ENCODE peak calls at places on chromosomes 7 and 10, in nine cellular contexts. K, U, C, F, V, Z, S, B and R are unnamed samples.

GRCh38 chr7:134703781-134704180 is 57.1 kb downstream of the BPGM start:
- DNase-seq in K (no peak), U (no peak), C (no peak), F (no peak), V (no peak), Z (no peak), S (no peak), B (no peak), R (no peak)

GRCh38 chr7:39709768-39710291 is 86.5 kb downstream of the RALA start:
- DNase-seq in K (no peak), U (no peak), C (peak), F (peak), V (peak), Z (peak), S (no peak), B (no peak), R (no peak)

GRCh38 chr10:30583778-30584415 is 45.7 kb downstream of the LYZL2 start:
- DNase-seq in K (no peak), U (peak), C (peak), F (peak), V (peak), Z (peak), S (peak), B (no peak), R (no peak)

GRCh38 chr7:157974678-157975230 is 612.9 kb downstream of the PTPRN2 start:
- DNase-seq in K (no peak), U (no peak), C (no peak), F (no peak), V (no peak), Z (no peak), S (no peak), B (no peak), R (no peak)

GRCh38 chr7:157139142-157140117 is 704 bp downstream of the UBE3C start:
- DNase-seq in K (peak), U (peak), C (no peak), F (peak), V (peak), Z (no peak), S (peak), B (peak), R (no peak)

GRCh38 chr10:30857803-30858202 is 173.9 kb downstream of the ZNF438 start:
- DNase-seq in K (no peak), U (no peak), C (peak), F (no peak), V (peak), Z (no peak), S (peak), B (no peak), R (no peak)

GRCh38 chr10:7956508-7956907 is 98.0 kb upstream of the GATA3 start:
- DNase-seq in K (no peak), U (no peak), C (no peak), F (no peak), V (no peak), Z (no peak), S (no peak), B (no peak), R (no peak)

GRCh38 chr10:72335394-72336258 is 19.1 kb downstream of the DNAJB12 start:
- DNase-seq in K (peak), U (peak), C (no peak), F (no peak), V (peak), Z (no peak), S (peak), B (no peak), R (no peak)

GRCh38 chr10:43395571-43396060 is 13.4 kb downstream of the HNRNPF start:
- DNase-seq in K (peak), U (peak), C (peak), F (no peak), V (peak), Z (peak), S (no peak), B (no peak), R (no peak)

GRCh38 chr10:33381897-33382578 is 47.6 kb upstream of the NRP1 start:
- DNase-seq in K (no peak), U (no peak), C (no peak), F (no peak), V (peak), Z (no peak), S (peak), B (no peak), R (no peak)

GRCh38 chr7:116392806-116393205 is 106.7 kb upstream of the CAV2 start:
- DNase-seq in K (no peak), U (no peak), C (no peak), F (no peak), V (no peak), Z (no peak), S (no peak), B (no peak), R (no peak)

GRCh38 chr10:119029613-119030420 is at the start of gene NANOS1:
- DNase-seq in K (no peak), U (peak), C (no peak), F (peak), V (peak), Z (peak), S (no peak), B (no peak), R (peak)

GRCh38 chr7:2956076-2956475 is 87.6 kb downstream of the CARD11 start:
- DNase-seq in K (no peak), U (no peak), C (no peak), F (no peak), V (no peak), Z (no peak), S (no peak), B (no peak), R (no peak)

GRCh38 chr10:114925675-114926204 is 12.3 kb upstream of the TRUB1 start:
- DNase-seq in K (no peak), U (peak), C (no peak), F (no peak), V (peak), Z (no peak), S (no peak), B (no peak), R (no peak)

GRCh38 chr10:60479305-60480020 is 89.8 kb upstream of the ANK3 start:
- DNase-seq in K (no peak), U (no peak), C (no peak), F (no peak), V (no peak), Z (no peak), S (no peak), B (no peak), R (no peak)